ENCODE peak calls at places on chromosomes 2 and 18, in six cellular contexts. Q, N, B, U, O and J are unnamed samples.
A peak's percentile ranks its signal among the peaks of the same experiment; 100 is the strongest.

GRCh38 chr18:75244336-75244735 is 33.7 kb downstream of the TSHZ1 start:
- DNase-seq in Q (no peak), N (peak; percentile 63), B (no peak), U (peak; percentile 76), O (no peak), J (no peak)

GRCh38 chr2:69043736-69044400 is 30.9 kb downstream of the ANTXR1 start:
- DNase-seq in Q (no peak), N (no peak), B (no peak), U (no peak), O (no peak), J (no peak)

GRCh38 chr2:234980476-234981187 is 28.8 kb downstream of the SH3BP4 start:
- DNase-seq in Q (no peak), N (no peak), B (no peak), U (no peak), O (no peak), J (no peak)

GRCh38 chr2:134776836-134777235 is 58.0 kb upstream of the TMEM163 start:
- DNase-seq in Q (no peak), N (no peak), B (no peak), U (no peak), O (no peak), J (no peak)

GRCh38 chr2:16093639-16094447 is 153.5 kb downstream of the MYCN start:
- DNase-seq in Q (no peak), N (no peak), B (no peak), U (no peak), O (no peak), J (no peak)

GRCh38 chr18:38693085-38693484 is 1127.5 kb upstream of the CELF4 start:
- DNase-seq in Q (no peak), N (no peak), B (no peak), U (no peak), O (no peak), J (no peak)

GRCh38 chr2:160942505-160943125 is 217.6 kb upstream of the TANK start:
- DNase-seq in Q (no peak), N (no peak), B (no peak), U (no peak), O (no peak), J (peak; percentile 22)

GRCh38 chr2:236968101-236968886 is 117.4 kb upstream of the COPS8 start:
- DNase-seq in Q (no peak), N (no peak), B (no peak), U (no peak), O (no peak), J (no peak)

GRCh38 chr2:102660070-102660469 is 40.7 kb downstream of the SLC9A2 start:
- DNase-seq in Q (no peak), N (no peak), B (no peak), U (no peak), O (no peak), J (no peak)

GRCh38 chr2:141714486-141714885 is 416.3 kb downstream of the LRP1B start:
- DNase-seq in Q (no peak), N (no peak), B (no peak), U (no peak), O (no peak), J (no peak)

GRCh38 chr2:9914384-9915065 is 37.0 kb upstream of the GRHL1 start:
- DNase-seq in Q (no peak), N (peak; percentile 80), B (peak; percentile 12), U (no peak), O (peak; percentile 52), J (peak; percentile 39)

GRCh38 chr2:159904127-159904564 is 106.1 kb upstream of the CD302 start:
- DNase-seq in Q (peak; percentile 57), N (peak; percentile 12), B (no peak), U (peak; percentile 82), O (peak; percentile 40), J (no peak)

GRCh38 chr2:212537311-212538155 is 1.1 kb downstream of the ERBB4 start:
- DNase-seq in Q (peak; percentile 57), N (peak; percentile 20), B (no peak), U (peak; percentile 77), O (peak; percentile 32), J (peak; percentile 72)

GRCh38 chr2:160838691-160839090 is 321.5 kb upstream of the TANK start:
- DNase-seq in Q (no peak), N (no peak), B (no peak), U (no peak), O (no peak), J (no peak)

GRCh38 chr2:6343076-6343475 is 522.6 kb downstream of the CMPK2 start:
- DNase-seq in Q (no peak), N (no peak), B (no peak), U (no peak), O (no peak), J (no peak)

GRCh38 chr2:107776333-107776732 is 50.4 kb upstream of the RGPD4 start:
- DNase-seq in Q (no peak), N (no peak), B (no peak), U (no peak), O (no peak), J (no peak)

GRCh38 chr2:165630276-165630675 is 160.8 kb downstream of the CSRNP3 start:
- DNase-seq in Q (no peak), N (no peak), B (no peak), U (no peak), O (no peak), J (no peak)

GRCh38 chr2:190879474-190880373 is 897 bp upstream of the GLS start:
- DNase-seq in Q (no peak), N (peak; percentile 64), B (peak; percentile 41), U (peak; percentile 62), O (no peak), J (peak; percentile 83)

GRCh38 chr2:226131299-226131784 is 668.3 kb downstream of the IRS1 start:
- DNase-seq in Q (no peak), N (no peak), B (no peak), U (no peak), O (no peak), J (no peak)

GRCh38 chr2:195342105-195342504 is 314.9 kb upstream of the SLC39A10 start:
- DNase-seq in Q (no peak), N (no peak), B (no peak), U (no peak), O (no peak), J (no peak)

GRCh38 chr2:234500394-234501006 is 3.6 kb upstream of the ARL4C start:
- DNase-seq in Q (peak; percentile 68), N (peak; percentile 69), B (peak; percentile 53), U (peak; percentile 90), O (peak; percentile 66), J (peak; percentile 68)

GRCh38 chr18:49814147-49814499 is 790 bp upstream of the ACAA2 start:
- DNase-seq in Q (no peak), N (peak; percentile 60), B (peak; percentile 35), U (no peak), O (peak; percentile 43), J (peak; percentile 88)

GRCh38 chr2:43044093-43044614 is 182.3 kb downstream of the ZFP36L2 start:
- DNase-seq in Q (no peak), N (no peak), B (no peak), U (peak; percentile 75), O (no peak), J (no peak)

GRCh38 chr2:240558229-240558885 is 569 bp upstream of the ANKMY1 start:
- DNase-seq in Q (no peak), N (no peak), B (no peak), U (no peak), O (no peak), J (no peak)